ENCODE peak calls at places on chromosome 20, in six cellular contexts. M, X, P, F, G and Z are unnamed samples.
A peak's percentile ranks its signal among the peaks of the same experiment; 100 is the strongest.

GRCh38 chr20:37411408-37412306 is 65.7 kb downstream of the SRC start:
- DNase-seq in F (no peak), G (no peak), P (no peak), M (peak; percentile 19), X (no peak), Z (no peak)

GRCh38 chr20:17142666-17143065 is 84.2 kb upstream of the PCSK2 start:
- DNase-seq in P (no peak), G (no peak), X (no peak), F (no peak), M (no peak), Z (no peak)

GRCh38 chr20:45918779-45919535 is 7.0 kb upstream of the PLTP start:
- DNase-seq in F (no peak), G (no peak), P (no peak), X (no peak), M (peak; percentile 61), Z (no peak)

GRCh38 chr20:44131704-44132103 is 55.3 kb downstream of the JPH2 start:
- DNase-seq in P (no peak), X (no peak), M (no peak), G (no peak), F (no peak), Z (no peak)

GRCh38 chr20:48789781-48790544 is 37.8 kb downstream of the PREX1 start:
- DNase-seq in G (no peak), X (no peak), M (no peak), P (no peak), F (no peak), Z (no peak)

GRCh38 chr20:346640-347316 is at the start of gene NRSN2:
- DNase-seq in M (peak; percentile 67), X (peak; percentile 56), P (no peak), F (peak; percentile 41), G (peak; percentile 75), Z (peak; percentile 78)

GRCh38 chr20:15446373-15446772 is 1109.0 kb upstream of the FLRT3 start:
- DNase-seq in X (no peak), F (no peak), P (no peak), M (peak; percentile 13), G (peak; percentile 1), Z (peak; percentile 33)

GRCh38 chr20:49964964-49965780 is 17.6 kb upstream of the SNAI1 start:
- DNase-seq in M (peak; percentile 20), G (no peak), P (peak; percentile 42), X (peak; percentile 57), F (no peak), Z (peak; percentile 62)

GRCh38 chr20:58524814-58525213 is 9.6 kb upstream of the APCDD1L start:
- DNase-seq in X (no peak), M (peak; percentile 10), F (peak; percentile 53), G (no peak), P (peak; percentile 71), Z (peak; percentile 85)